ENCODE peak calls at places on chromosomes 2 and 18, in five cellular contexts. R is ovary, S is heart left ventricle, O is esophagus squamous epithelium, Z is suprapubic skin. T is an unnamed sample.

GRCh38 chr2:191933307-191934105 is 86.6 kb upstream of the CAVIN2 start:
- DNase-seq in Z (no peak), S (no peak), O (no peak), R (no peak), T (no peak)

GRCh38 chr18:80148316-80149199 is 39.5 kb downstream of the ADNP2 start:
- DNase-seq in O (no peak), S (no peak), R (no peak), Z (no peak), T (no peak)

GRCh38 chr2:8605350-8606065 is 76.3 kb upstream of the ID2 start:
- DNase-seq in Z (no peak), R (no peak), O (no peak), S (no peak), T (no peak)

GRCh38 chr2:171391532-171391931 is 42.3 kb downstream of the METTL8 start:
- DNase-seq in O (no peak), Z (no peak), R (no peak), S (no peak), T (no peak)

GRCh38 chr2:72134997-72135800 is 12.5 kb downstream of the CYP26B1 start:
- DNase-seq in R (no peak), Z (peak; percentile 52), S (peak; percentile 9), O (no peak), T (no peak)

GRCh38 chr2:230542751-230543150 is 126.8 kb downstream of the SP100 start:
- DNase-seq in O (no peak), S (no peak), Z (no peak), R (no peak), T (no peak)

GRCh38 chr2:55585451-55586079 is 31.9 kb downstream of the PPP4R3B start:
- DNase-seq in S (no peak), O (no peak), Z (no peak), R (no peak), T (no peak)

GRCh38 chr18:71371951-71372605 is 1083.2 kb downstream of the SOCS6 start:
- DNase-seq in Z (no peak), S (no peak), R (no peak), O (no peak), T (no peak)

GRCh38 chr2:7962191-7962590 is 719.7 kb upstream of the ID2 start:
- DNase-seq in R (no peak), O (no peak), S (no peak), Z (no peak), T (no peak)

GRCh38 chr18:79934311-79935097 is 16.9 kb downstream of the SLC66A2 start:
- DNase-seq in S (peak; percentile 61), Z (peak; percentile 47), R (peak; percentile 3), O (no peak), T (peak; percentile 51)

GRCh38 chr2:216169087-216169486 is 59.9 kb downstream of the XRCC5 start:
- DNase-seq in S (no peak), O (no peak), Z (no peak), R (no peak), T (no peak)

GRCh38 chr2:96159084-96159830 is 14.0 kb upstream of the DUSP2 start:
- DNase-seq in O (no peak), R (no peak), Z (no peak), S (no peak), T (no peak)

GRCh38 chr2:231966886-231967285 is 5.4 kb downstream of the DIS3L2 start:
- DNase-seq in O (no peak), S (no peak), R (no peak), Z (no peak), T (no peak)

GRCh38 chr2:212997526-212998020 is 153.8 kb downstream of the IKZF2 start:
- DNase-seq in Z (no peak), R (no peak), S (no peak), O (no peak), T (no peak)

GRCh38 chr2:75064691-75065396 is 106.4 kb downstream of the POLE4 start:
- DNase-seq in Z (peak; percentile 60), S (no peak), R (no peak), O (no peak), T (peak; percentile 39)

GRCh38 chr18:42038936-42039335 is 83.9 kb downstream of the PIK3C3 start:
- DNase-seq in R (no peak), Z (no peak), O (no peak), S (no peak), T (no peak)

GRCh38 chr2:23530121-23530908 is 145.3 kb downstream of the KLHL29 start:
- DNase-seq in O (no peak), Z (no peak), S (no peak), R (no peak), T (no peak)

GRCh38 chr2:190860985-190861721 is 19.5 kb upstream of the GLS start:
- DNase-seq in R (no peak), S (no peak), O (no peak), Z (no peak), T (no peak)

GRCh38 chr2:46924038-46924437 is 8.4 kb upstream of the MCFD2 start:
- DNase-seq in R (no peak), O (no peak), Z (no peak), S (no peak), T (no peak)

GRCh38 chr2:134021830-134022524 is 231.9 kb upstream of the MGAT5 start:
- DNase-seq in R (no peak), Z (no peak), S (no peak), O (no peak), T (no peak)

GRCh38 chr18:40357536-40357935 is 1597.5 kb upstream of the PIK3C3 start:
- DNase-seq in S (no peak), O (no peak), Z (no peak), R (no peak), T (no peak)

GRCh38 chr2:145769053-145769716 is 1249.3 kb upstream of the ZEB2 start:
- DNase-seq in S (no peak), Z (no peak), R (no peak), O (no peak), T (no peak)

GRCh38 chr2:112917856-112918255 is 6.9 kb downstream of the IL37 start:
- DNase-seq in S (no peak), O (no peak), Z (no peak), R (no peak), T (no peak)

GRCh38 chr2:223538920-223539440 is 63.2 kb downstream of the SCG2 start:
- DNase-seq in R (no peak), O (no peak), S (peak; percentile 34), Z (no peak), T (no peak)

GRCh38 chr2:152475982-152476381 is 141.0 kb downstream of the FMNL2 start:
- DNase-seq in S (no peak), O (no peak), R (no peak), Z (no peak), T (no peak)

GRCh38 chr2:21330786-21331391 is 207.1 kb downstream of the TDRD15 start:
- DNase-seq in Z (no peak), O (no peak), R (no peak), S (no peak), T (no peak)

GRCh38 chr18:48308027-48308635 is 101.1 kb downstream of the ZBTB7C start:
- DNase-seq in S (no peak), Z (peak; percentile 25), O (no peak), R (no peak), T (no peak)

GRCh38 chr18:61727241-61727640 is 165.6 kb downstream of the RNF152 start:
- DNase-seq in Z (no peak), R (no peak), O (no peak), S (no peak), T (no peak)

GRCh38 chr2:131094655-131095281 is 1.5 kb upstream of the FAM168B start:
- DNase-seq in S (no peak), O (no peak), Z (no peak), R (no peak), T (no peak)

GRCh38 chr18:22348521-22349316 is 69.0 kb downstream of the CTAGE1 start:
- DNase-seq in O (no peak), Z (no peak), S (peak; percentile 78), R (peak; percentile 85), T (no peak)

GRCh38 chr2:127770973-127771735 is 39.8 kb downstream of the WDR33 start:
- DNase-seq in O (no peak), Z (no peak), R (no peak), S (no peak), T (no peak)

GRCh38 chr2:239369631-239370161 is 31.1 kb downstream of the HDAC4 start:
- DNase-seq in Z (peak; percentile 63), S (no peak), R (no peak), O (no peak), T (peak; percentile 91)
- TF ChIP-seq POLR2A in Z (no peak), S (no peak), R (no peak), O (peak; percentile 13), T (no peak)

GRCh38 chr2:25337891-25338290 is 3.8 kb downstream of the DNMT3A start:
- DNase-seq in O (no peak), Z (no peak), S (no peak), R (no peak), T (no peak)
- H3K4me1 ChIP-seq in O (peaks cover 17% of the 10 kb centered on the region), Z (peaks cover 49% of the 10 kb centered on the region), S (peaks cover 3% of the 10 kb centered on the region), R (peaks cover 14% of the 10 kb centered on the region), T (no peaks in the 10 kb centered on the region)

GRCh38 chr2:98825043-98825350 is 94.1 kb upstream of the MGAT4A start:
- DNase-seq in S (no peak), R (no peak), O (no peak), Z (no peak), T (no peak)

GRCh38 chr2:98825858-98826257 is 94.9 kb upstream of the MGAT4A start:
- DNase-seq in O (no peak), R (no peak), S (no peak), Z (no peak), T (no peak)

GRCh38 chr2:98824256-98825042 is 93.5 kb upstream of the MGAT4A start:
- DNase-seq in O (no peak), Z (no peak), S (no peak), R (no peak), T (no peak)

GRCh38 chr2:98826856-98827255 is 95.9 kb upstream of the MGAT4A start:
- DNase-seq in O (no peak), R (no peak), Z (no peak), S (no peak), T (no peak)

GRCh38 chr2:98825404-98825803 is 94.5 kb upstream of the MGAT4A start:
- DNase-seq in O (no peak), S (no peak), Z (no peak), R (no peak), T (no peak)
- H3K27me3 ChIP-seq in O (no peaks in the 10 kb centered on the region), S (no peaks in the 10 kb centered on the region), Z (peaks cover 12% of the 10 kb centered on the region), R (no peaks in the 10 kb centered on the region), T (no peaks in the 10 kb centered on the region)

GRCh38 chr2:27428213-27428977 is at the start of gene NRBP1:
- DNase-seq in R (peak; percentile 90), S (peak; percentile 92), Z (peak; percentile 94), O (peak; percentile 37), T (peak; percentile 96)

GRCh38 chr2:27427863-27428212 is 593 bp upstream of the NRBP1 start:
- DNase-seq in S (no peak), Z (no peak), R (no peak), O (no peak), T (no peak)

GRCh38 chr2:27431395-27431794 is 3.0 kb downstream of the NRBP1 start:
- DNase-seq in R (no peak), S (no peak), O (no peak), Z (no peak), T (no peak)

DNA sequence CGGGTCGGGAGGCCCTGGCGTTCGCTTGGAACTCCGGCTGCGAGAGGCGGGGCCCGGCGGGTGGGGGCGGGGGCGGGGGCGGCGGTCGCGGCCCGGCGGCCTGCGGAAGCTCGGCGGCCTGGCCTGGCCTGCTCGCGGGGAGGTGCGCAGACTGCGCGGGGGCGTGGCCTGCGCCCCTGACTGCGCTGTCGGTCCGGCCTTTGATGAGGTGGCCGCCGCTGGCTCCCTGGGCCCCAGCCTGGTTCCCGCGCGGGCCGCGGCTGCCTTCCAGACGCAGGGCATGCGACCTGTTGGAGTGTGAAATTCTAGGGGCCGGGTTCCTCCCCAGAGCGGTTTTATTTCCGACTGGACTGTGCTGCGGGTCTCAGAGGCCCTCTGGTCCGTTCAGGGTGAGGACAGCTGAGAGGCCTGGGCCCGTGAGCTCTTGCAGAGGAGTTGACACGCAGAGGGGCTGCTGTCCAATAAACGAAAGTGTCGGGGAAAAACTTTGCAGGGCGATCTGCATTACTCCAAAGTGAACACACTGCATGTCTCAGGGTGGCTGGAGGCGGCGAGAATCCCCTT is 629 bp downstream of the NRBP1 start:
- DNase-seq in Z (peak; percentile 88), O (peak; percentile 12), R (peak; percentile 78), S (peak; percentile 90), T (peak; percentile 92)
- TF ChIP-seq POLR2A in Z (no peak), O (peak; percentile 2), R (no peak), S (no peak), T (no peak)

T was measured in Peyer's patch.